ENCODE peak calls at places on chromosomes 13 and 19, in seven cellular contexts. One of them, this sample, is unnamed. For H3K9me2, the result is how much of the 10 kb centered on the place peaks cover.

GRCh38 chr19:38850976-38851621 is 1.3 kb upstream of the HNRNPL start:
- DNase-seq in PC-3: no peak
- DNase-seq in GM23338: peak
- DNase-seq in GM23248: peak
- DNase-seq in hepatocyte: peak
- DNase-seq in HCT116: no peak
- DNase-seq in SK-N-SH: peak
- DNase-seq in this sample: no peak

GRCh38 chr19:50658438-50659317 is 9.4 kb downstream of the C19orf81 start:
- DNase-seq in PC-3: peak
- DNase-seq in GM23338: peak
- DNase-seq in GM23248: peak
- DNase-seq in hepatocyte: peak
- DNase-seq in HCT116: peak
- DNase-seq in SK-N-SH: peak
- DNase-seq in this sample: no peak

GRCh38 chr19:31334101-31334848 is 15.0 kb downstream of the TSHZ3 start:
- DNase-seq in PC-3: peak
- DNase-seq in GM23338: peak
- DNase-seq in GM23248: peak
- DNase-seq in hepatocyte: no peak
- DNase-seq in HCT116: no peak
- DNase-seq in SK-N-SH: no peak
- DNase-seq in this sample: no peak

GRCh38 chr13:37595162-37595561 is 3.4 kb downstream of the POSTN start:
- DNase-seq in PC-3: no peak
- DNase-seq in GM23338: peak
- DNase-seq in GM23248: peak
- DNase-seq in hepatocyte: no peak
- DNase-seq in HCT116: no peak
- DNase-seq in SK-N-SH: no peak
- DNase-seq in this sample: no peak

GRCh38 chr13:24511019-24511823 is 1.4 kb downstream of the PARP4 start:
- DNase-seq in PC-3: peak
- DNase-seq in GM23338: peak
- DNase-seq in GM23248: peak
- DNase-seq in hepatocyte: peak
- DNase-seq in HCT116: peak
- DNase-seq in SK-N-SH: peak
- DNase-seq in this sample: peak

GRCh38 chr13:98143157-98143553 is 261 bp downstream of the FARP1 start:
- DNase-seq in PC-3: no peak
- DNase-seq in GM23338: no peak
- DNase-seq in GM23248: no peak
- DNase-seq in hepatocyte: no peak
- DNase-seq in HCT116: no peak
- DNase-seq in SK-N-SH: peak
- DNase-seq in this sample: no peak

GRCh38 chr19:17751103-17751911 is at the start of gene FCHO1:
- DNase-seq in PC-3: no peak
- DNase-seq in GM23338: no peak
- DNase-seq in GM23248: no peak
- DNase-seq in hepatocyte: no peak
- DNase-seq in HCT116: no peak
- DNase-seq in SK-N-SH: no peak
- DNase-seq in this sample: peak

GRCh38 chr19:5889288-5889971 is 14.2 kb downstream of the NDUFA11 start:
- DNase-seq in PC-3: no peak
- DNase-seq in GM23338: no peak
- DNase-seq in GM23248: peak
- DNase-seq in hepatocyte: no peak
- DNase-seq in HCT116: no peak
- DNase-seq in SK-N-SH: peak
- DNase-seq in this sample: no peak

GRCh38 chr19:55249841-55250240 is 9.0 kb downstream of the PPP6R1 start:
- DNase-seq in PC-3: no peak
- DNase-seq in GM23338: no peak
- DNase-seq in GM23248: no peak
- DNase-seq in hepatocyte: no peak
- DNase-seq in HCT116: no peak
- DNase-seq in SK-N-SH: no peak
- DNase-seq in this sample: no peak

GRCh38 chr19:47375694-47376588 is 26.8 kb downstream of the DHX34 start:
- DNase-seq in PC-3: no peak
- DNase-seq in GM23338: no peak
- DNase-seq in GM23248: no peak
- DNase-seq in hepatocyte: no peak
- DNase-seq in HCT116: no peak
- DNase-seq in SK-N-SH: peak
- DNase-seq in this sample: no peak

GRCh38 chr13:36712290-36712689 is 38.5 kb downstream of the SERTM1 start:
- DNase-seq in PC-3: no peak
- DNase-seq in GM23338: no peak
- DNase-seq in GM23248: no peak
- DNase-seq in hepatocyte: no peak
- DNase-seq in HCT116: no peak
- DNase-seq in SK-N-SH: no peak
- DNase-seq in this sample: no peak

GRCh38 chr19:13841339-13842293 is 35.3 kb upstream of the NANOS3 start:
- DNase-seq in PC-3: peak
- DNase-seq in GM23338: no peak
- DNase-seq in GM23248: peak
- DNase-seq in hepatocyte: peak
- DNase-seq in HCT116: no peak
- DNase-seq in SK-N-SH: peak
- DNase-seq in this sample: peak

GRCh38 chr13:88526186-88526852 is 855.1 kb downstream of the SLITRK5 start:
- DNase-seq in PC-3: no peak
- DNase-seq in GM23338: peak
- DNase-seq in GM23248: no peak
- DNase-seq in hepatocyte: no peak
- DNase-seq in HCT116: no peak
- DNase-seq in SK-N-SH: no peak
- DNase-seq in this sample: no peak

GRCh38 chr13:51977606-51978005 is 33.6 kb downstream of the ATP7B start:
- DNase-seq in PC-3: no peak
- DNase-seq in GM23338: no peak
- DNase-seq in GM23248: no peak
- DNase-seq in hepatocyte: no peak
- DNase-seq in HCT116: no peak
- DNase-seq in SK-N-SH: no peak
- DNase-seq in this sample: no peak

GRCh38 chr19:34712606-34713261 is 21.3 kb upstream of the ZNF181 start:
- DNase-seq in PC-3: peak
- DNase-seq in GM23338: peak
- DNase-seq in GM23248: peak
- DNase-seq in hepatocyte: peak
- DNase-seq in HCT116: peak
- DNase-seq in SK-N-SH: peak
- DNase-seq in this sample: peak

GRCh38 chr13:20391597-20392452 is 133.8 kb downstream of the CRYL1 start:
- DNase-seq in PC-3: peak
- DNase-seq in GM23338: peak
- DNase-seq in GM23248: no peak
- DNase-seq in hepatocyte: no peak
- DNase-seq in HCT116: no peak
- DNase-seq in SK-N-SH: peak
- DNase-seq in this sample: no peak

GRCh38 chr19:12884926-12885748 is 1.9 kb downstream of the KLF1 start:
- DNase-seq in PC-3: peak
- DNase-seq in GM23338: peak
- DNase-seq in GM23248: peak
- DNase-seq in hepatocyte: peak
- DNase-seq in HCT116: no peak
- DNase-seq in SK-N-SH: peak
- DNase-seq in this sample: peak

GRCh38 chr19:22612316-22612715 is 21.8 kb upstream of the ZNF492 start:
- DNase-seq in PC-3: no peak
- DNase-seq in GM23338: no peak
- DNase-seq in GM23248: no peak
- DNase-seq in hepatocyte: no peak
- DNase-seq in HCT116: no peak
- DNase-seq in SK-N-SH: no peak
- DNase-seq in this sample: no peak

GRCh38 chr13:45207319-45207718 is 6.5 kb upstream of the KCTD4 start:
- DNase-seq in PC-3: no peak
- DNase-seq in GM23338: no peak
- DNase-seq in GM23248: no peak
- DNase-seq in hepatocyte: no peak
- DNase-seq in HCT116: no peak
- DNase-seq in SK-N-SH: no peak
- DNase-seq in this sample: no peak

GRCh38 chr13:41286370-41286769 is 23.0 kb upstream of the MTRF1 start:
- DNase-seq in PC-3: no peak
- DNase-seq in GM23338: no peak
- DNase-seq in GM23248: no peak
- DNase-seq in hepatocyte: no peak
- DNase-seq in HCT116: no peak
- DNase-seq in SK-N-SH: no peak
- DNase-seq in this sample: no peak

GRCh38 chr13:80939581-80939980 is 598.7 kb upstream of the SPRY2 start:
- DNase-seq in PC-3: no peak
- DNase-seq in GM23338: peak
- DNase-seq in GM23248: no peak
- DNase-seq in hepatocyte: no peak
- DNase-seq in HCT116: no peak
- DNase-seq in SK-N-SH: no peak
- DNase-seq in this sample: no peak

GRCh38 chr13:91554101-91554500 is 155.7 kb downstream of the GPC5 start:
- DNase-seq in PC-3: no peak
- DNase-seq in GM23338: no peak
- DNase-seq in GM23248: no peak
- DNase-seq in hepatocyte: no peak
- DNase-seq in HCT116: no peak
- DNase-seq in SK-N-SH: no peak
- DNase-seq in this sample: no peak

GRCh38 chr19:7559102-7559501 is 23.6 kb downstream of the PNPLA6 start:
- DNase-seq in PC-3: no peak
- DNase-seq in GM23338: no peak
- DNase-seq in GM23248: no peak
- DNase-seq in hepatocyte: no peak
- DNase-seq in HCT116: no peak
- DNase-seq in SK-N-SH: no peak
- DNase-seq in this sample: no peak

GRCh38 chr19:3369337-3370213 is 3.2 kb downstream of the NFIC start:
- DNase-seq in PC-3: peak
- DNase-seq in GM23338: peak
- DNase-seq in GM23248: peak
- DNase-seq in hepatocyte: peak
- DNase-seq in HCT116: no peak
- DNase-seq in SK-N-SH: no peak
- DNase-seq in this sample: no peak

GRCh38 chr19:49645592-49645991 is 3.6 kb downstream of the SCAF1 start:
- DNase-seq in PC-3: no peak
- DNase-seq in GM23338: no peak
- DNase-seq in GM23248: no peak
- DNase-seq in hepatocyte: no peak
- DNase-seq in HCT116: no peak
- DNase-seq in SK-N-SH: no peak
- DNase-seq in this sample: no peak

DNA sequence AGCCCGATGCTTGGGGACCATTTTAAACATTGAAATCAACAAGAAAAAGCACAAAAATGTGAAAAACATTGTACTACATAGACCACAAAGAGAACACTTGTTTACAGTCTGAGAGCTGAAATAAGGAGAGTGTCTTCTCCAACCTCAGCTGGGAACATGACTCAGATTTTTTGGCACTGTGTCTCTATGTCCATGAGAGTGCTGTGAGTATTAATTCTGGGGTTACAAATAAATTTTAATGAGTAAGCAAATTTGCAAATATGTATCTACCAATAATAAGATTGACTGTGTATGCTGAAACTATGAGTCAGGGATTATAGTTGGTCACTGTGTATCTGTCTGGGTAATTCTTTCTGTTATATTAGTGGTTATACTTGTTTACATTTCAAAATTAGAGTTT is 174.0 kb downstream of the DCT start:
- DNase-seq in PC-3: peak
- DNase-seq in GM23338: no peak
- DNase-seq in GM23248: peak
- DNase-seq in hepatocyte: no peak
- DNase-seq in HCT116: no peak
- DNase-seq in SK-N-SH: no peak
- DNase-seq in this sample: no peak
- H3K9me2 ChIP-seq in PC-3: under half
- H3K9me2 ChIP-seq in GM23338: under half
- H3K9me2 ChIP-seq in GM23248: under half
- H3K9me2 ChIP-seq in hepatocyte: under half
- H3K9me2 ChIP-seq in HCT116: under half
- H3K9me2 ChIP-seq in SK-N-SH: under half
- H3K9me2 ChIP-seq in this sample: under half

GRCh38 chr13:43132228-43132627 is 108.8 kb downstream of the DNAJC15 start:
- DNase-seq in PC-3: peak
- DNase-seq in GM23338: peak
- DNase-seq in GM23248: peak
- DNase-seq in hepatocyte: peak
- DNase-seq in HCT116: peak
- DNase-seq in SK-N-SH: no peak
- DNase-seq in this sample: no peak

GRCh38 chr13:43134896-43135295 is 111.5 kb downstream of the DNAJC15 start:
- DNase-seq in PC-3: no peak
- DNase-seq in GM23338: no peak
- DNase-seq in GM23248: no peak
- DNase-seq in hepatocyte: no peak
- DNase-seq in HCT116: no peak
- DNase-seq in SK-N-SH: no peak
- DNase-seq in this sample: no peak

GRCh38 chr13:43129511-43130130 is 106.2 kb downstream of the DNAJC15 start:
- DNase-seq in PC-3: no peak
- DNase-seq in GM23338: no peak
- DNase-seq in GM23248: no peak
- DNase-seq in hepatocyte: no peak
- DNase-seq in HCT116: no peak
- DNase-seq in SK-N-SH: peak
- DNase-seq in this sample: no peak

GRCh38 chr13:43133792-43134191 is 110.4 kb downstream of the DNAJC15 start:
- DNase-seq in PC-3: no peak
- DNase-seq in GM23338: peak
- DNase-seq in GM23248: no peak
- DNase-seq in hepatocyte: no peak
- DNase-seq in HCT116: no peak
- DNase-seq in SK-N-SH: no peak
- DNase-seq in this sample: no peak

GRCh38 chr13:43132911-43133310 is 109.5 kb downstream of the DNAJC15 start:
- DNase-seq in PC-3: no peak
- DNase-seq in GM23338: no peak
- DNase-seq in GM23248: no peak
- DNase-seq in hepatocyte: no peak
- DNase-seq in HCT116: no peak
- DNase-seq in SK-N-SH: no peak
- DNase-seq in this sample: no peak
- H3K9me2 ChIP-seq in PC-3: under half
- H3K9me2 ChIP-seq in GM23338: under half
- H3K9me2 ChIP-seq in GM23248: under half
- H3K9me2 ChIP-seq in hepatocyte: under half
- H3K9me2 ChIP-seq in HCT116: under half
- H3K9me2 ChIP-seq in SK-N-SH: under half
- H3K9me2 ChIP-seq in this sample: under half

GRCh38 chr13:61040180-61040579 is 375.5 kb downstream of the PCDH20 start:
- DNase-seq in PC-3: no peak
- DNase-seq in GM23338: no peak
- DNase-seq in GM23248: no peak
- DNase-seq in hepatocyte: no peak
- DNase-seq in HCT116: no peak
- DNase-seq in SK-N-SH: no peak
- DNase-seq in this sample: no peak
- H3K9me2 ChIP-seq in PC-3: under half
- H3K9me2 ChIP-seq in GM23338: under half
- H3K9me2 ChIP-seq in GM23248: under half
- H3K9me2 ChIP-seq in hepatocyte: under half
- H3K9me2 ChIP-seq in HCT116: under half
- H3K9me2 ChIP-seq in SK-N-SH: under half
- H3K9me2 ChIP-seq in this sample: under half

GRCh38 chr13:95607363-95607762 is 37.1 kb downstream of the DZIP1 start:
- DNase-seq in PC-3: peak
- DNase-seq in GM23338: no peak
- DNase-seq in GM23248: peak
- DNase-seq in hepatocyte: no peak
- DNase-seq in HCT116: no peak
- DNase-seq in SK-N-SH: no peak
- DNase-seq in this sample: no peak
- H3K9me2 ChIP-seq in PC-3: under half
- H3K9me2 ChIP-seq in GM23338: under half
- H3K9me2 ChIP-seq in GM23248: under half
- H3K9me2 ChIP-seq in hepatocyte: under half
- H3K9me2 ChIP-seq in HCT116: under half
- H3K9me2 ChIP-seq in SK-N-SH: under half
- H3K9me2 ChIP-seq in this sample: under half